ENCODE peak calls at places on chromosomes 2 and 18, in six cellular contexts. D is HCT116, V is neural progenitor cell, M is GM23248, R is PC-3, T is GM23338. W is an unnamed sample.

GRCh38 chr2:9169310-9170107 is 37.1 kb upstream of the ASAP2 start:
- DNase-seq in M (no peak), V (no peak), D (no peak), T (no peak), R (no peak), W (no peak)

GRCh38 chr2:21356857-21357255 is 233.1 kb downstream of the TDRD15 start:
- DNase-seq in R (no peak), M (no peak), V (no peak), D (no peak), T (no peak), W (no peak)

GRCh38 chr18:8938817-8939216 is 163.7 kb upstream of the NDUFV2 start:
- DNase-seq in D (no peak), R (no peak), M (no peak), T (no peak), V (no peak), W (no peak)

GRCh38 chr2:102582845-102583244 is 36.5 kb upstream of the SLC9A2 start:
- DNase-seq in V (no peak), D (no peak), T (no peak), R (no peak), M (no peak), W (no peak)

GRCh38 chr2:238811293-238811692 is 36.6 kb upstream of the TWIST2 start:
- DNase-seq in V (no peak), R (no peak), M (peak; percentile 90), T (no peak), D (no peak), W (no peak)

GRCh38 chr2:215748446-215748845 is 264.9 kb downstream of the MREG start:
- DNase-seq in T (no peak), V (no peak), R (no peak), M (peak; percentile 52), D (no peak), W (no peak)

GRCh38 chr2:219844756-219845155 is 217.3 kb downstream of the SLC4A3 start:
- DNase-seq in M (no peak), T (no peak), R (no peak), D (no peak), V (no peak), W (peak; percentile 45)

GRCh38 chr2:222468338-222468737 is 44.0 kb downstream of the SGPP2 start:
- DNase-seq in V (no peak), D (no peak), R (no peak), M (peak; percentile 6), T (no peak), W (no peak)

GRCh38 chr2:206443735-206444527 is 599 bp downstream of the ADAM23 start:
- DNase-seq in R (peak; percentile 10), M (peak; percentile 78), V (peak; percentile 86), D (no peak), T (peak; percentile 68), W (peak; percentile 46)

GRCh38 chr2:17876590-17876989 is 1.9 kb upstream of the KCNS3 start:
- DNase-seq in T (no peak), V (no peak), R (no peak), M (no peak), D (no peak), W (no peak)

GRCh38 chr2:17879913-17880274 is 1.4 kb downstream of the KCNS3 start:
- DNase-seq in M (no peak), T (no peak), D (no peak), V (no peak), R (no peak), W (no peak)

GRCh38 chr2:17878222-17879136 is at the start of gene KCNS3:
- DNase-seq in M (peak; percentile 78), V (peak; percentile 88), D (no peak), R (peak; percentile 52), T (peak; percentile 69), W (peak; percentile 64)

GRCh38 chr2:17879137-17879912 is 858 bp downstream of the KCNS3 start:
- DNase-seq in V (peak; percentile 93), T (peak; percentile 96), M (peak; percentile 85), R (peak; percentile 68), D (peak; percentile 73), W (peak; percentile 83)

DNA sequence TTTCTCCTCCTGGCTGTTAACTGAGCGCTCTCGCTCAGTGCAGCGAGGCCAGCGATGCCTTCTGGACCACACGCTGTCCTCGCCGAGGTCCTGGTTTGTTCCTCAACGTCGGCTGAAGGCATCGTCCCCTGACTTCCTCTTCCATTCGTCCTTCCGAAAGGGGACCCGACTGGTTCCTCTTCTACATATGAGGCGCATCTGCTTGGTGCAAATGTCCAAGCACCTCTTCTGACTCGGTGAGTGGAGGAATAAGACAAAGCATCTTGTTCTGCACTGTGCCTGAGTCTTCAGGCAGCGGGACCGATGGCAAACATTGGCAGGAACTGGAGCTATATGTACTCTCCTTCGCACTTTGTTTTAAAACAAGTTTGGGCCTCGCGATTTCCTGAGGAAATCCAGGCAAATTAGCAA is 651 bp upstream of the KCNS3 start:
- DNase-seq in D (no peak), M (peak; percentile 45), R (no peak), T (peak; percentile 59), V (peak; percentile 60), W (peak; percentile 22)
- H2AFZ ChIP-seq in D (peak overlapping the region; percentile 26), M (peak overlapping the region; percentile 77), R (peak overlapping the region; percentile 77), T (peak overlapping the region; percentile 99), V (peak overlapping the region; percentile 97), W (peak overlapping the region; percentile 69)

GRCh38 chr18:65336411-65336810 is 414.4 kb upstream of the CDH7 start:
- DNase-seq in D (no peak), V (no peak), M (no peak), T (no peak), R (no peak), W (no peak)
- TF ChIP-seq EZH2phosphoT487 in D (no peak), V (no peak), M (no peak), T (no peak), R (no peak), W (no peak)

GRCh38 chr2:27792759-27793158 is 21.2 kb downstream of the MRPL33 start:
- DNase-seq in V (no peak), M (peak; percentile 58), T (no peak), R (peak; percentile 65), D (no peak), W (no peak)
- H2AFZ ChIP-seq in V (no peak overlapping the region), M (peak overlapping the region; percentile 56), T (no peak overlapping the region), R (no peak overlapping the region), D (no peak overlapping the region), W (no peak overlapping the region)

GRCh38 chr2:179677148-179677688 is 184.2 kb downstream of the ZNF385B start:
- DNase-seq in V (no peak), D (no peak), M (peak; percentile 24), T (no peak), R (peak; percentile 30), W (peak; percentile 89)

GRCh38 chr2:179686069-179686468 is 175.3 kb downstream of the ZNF385B start:
- DNase-seq in R (no peak), V (no peak), T (no peak), D (no peak), M (no peak), W (no peak)

GRCh38 chr2:179686718-179687342 is 174.6 kb downstream of the ZNF385B start:
- DNase-seq in M (peak; percentile 69), T (no peak), D (no peak), R (peak; percentile 53), V (no peak), W (no peak)

GRCh38 chr2:179677746-179678505 is 183.5 kb downstream of the ZNF385B start:
- DNase-seq in M (no peak), D (no peak), T (no peak), R (no peak), V (no peak), W (no peak)

DNA sequence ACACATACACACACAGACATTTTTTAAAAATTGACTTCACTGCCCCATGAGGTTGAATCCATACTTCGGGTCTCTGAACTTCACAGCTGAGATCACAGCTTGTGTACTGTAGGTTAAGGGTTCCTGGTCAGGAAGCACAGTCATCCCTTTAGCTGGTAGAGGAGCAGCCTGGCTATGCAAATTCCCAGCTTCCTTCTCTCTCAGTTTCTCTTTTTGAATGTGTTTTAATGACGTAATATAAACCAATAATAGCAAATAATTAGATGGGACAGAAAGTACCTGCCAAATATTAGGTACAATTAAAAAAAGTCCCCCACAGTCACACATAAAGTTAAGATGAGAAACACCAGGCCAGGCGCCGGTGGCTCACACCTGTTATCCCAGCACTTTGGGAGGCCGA is 178.7 kb downstream of the ZNF385B start:
- DNase-seq in M (no peak), R (no peak), T (no peak), D (no peak), V (no peak), W (no peak)
- TF ChIP-seq EZH2phosphoT487 in M (no peak), R (no peak), T (no peak), D (no peak), V (no peak), W (no peak)

DNA sequence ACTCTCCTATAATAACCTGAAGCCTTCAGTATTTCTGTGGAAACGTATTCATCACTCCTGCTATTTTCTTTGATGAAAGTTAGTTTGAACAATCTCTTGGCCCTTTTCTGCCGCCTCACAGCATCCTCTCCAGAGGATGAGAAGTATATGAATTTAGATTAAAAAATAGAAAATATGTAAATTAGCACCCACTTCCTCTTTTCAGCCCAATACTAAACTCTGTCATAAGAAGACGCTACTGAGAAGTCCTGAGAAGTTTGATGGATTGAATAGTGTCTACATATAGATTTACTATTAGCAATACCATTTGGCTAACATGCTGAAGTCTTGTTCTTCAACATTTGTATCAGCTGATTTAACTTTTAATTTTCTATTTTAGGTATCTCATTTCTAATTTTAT is 526.4 kb upstream of the SPHKAP start:
- DNase-seq in D (no peak), R (no peak), T (no peak), V (no peak), M (no peak), W (no peak)
- H2AFZ ChIP-seq in D (no peak overlapping the region), R (no peak overlapping the region), T (no peak overlapping the region), V (no peak overlapping the region), M (no peak overlapping the region), W (no peak overlapping the region)

W was measured in MM.1S.